ENCODE peak calls at places on chromosomes 2 and 18, in nine cellular contexts. G, A, D, F, X, R, K, L and E are unnamed samples.

GRCh38 chr2:230757476-230757875 is 44.8 kb downstream of the CAB39 start:
- DNase-seq in G (no peak), A (no peak), D (no peak), F (no peak), X (no peak), R (no peak), K (no peak), L (no peak), E (no peak)

GRCh38 chr2:188293601-188294482 is 2.2 kb downstream of the GULP1 start:
- DNase-seq in G (peak), A (peak), D (peak), F (peak), X (peak), R (peak), K (no peak), L (peak), E (no peak)

GRCh38 chr2:208296610-208297009 is 30.6 kb downstream of the PIKFYVE start:
- DNase-seq in G (no peak), A (no peak), D (no peak), F (no peak), X (no peak), R (no peak), K (no peak), L (no peak), E (no peak)

GRCh38 chr2:37205689-37206341 is 9.5 kb downstream of the CEBPZOS start:
- DNase-seq in G (no peak), A (no peak), D (no peak), F (no peak), X (no peak), R (no peak), K (no peak), L (no peak), E (no peak)

GRCh38 chr2:191923652-191923997 is 76.7 kb upstream of the CAVIN2 start:
- DNase-seq in G (no peak), A (no peak), D (no peak), F (no peak), X (no peak), R (no peak), K (no peak), L (no peak), E (no peak)

GRCh38 chr2:241296767-241297166 is 18.7 kb downstream of the HDLBP start:
- DNase-seq in G (no peak), A (no peak), D (no peak), F (no peak), X (no peak), R (no peak), K (no peak), L (no peak), E (no peak)

GRCh38 chr2:40556739-40557138 is 104.8 kb upstream of the SLC8A1 start:
- DNase-seq in G (no peak), A (no peak), D (no peak), F (no peak), X (no peak), R (no peak), K (no peak), L (no peak), E (no peak)

GRCh38 chr2:37449686-37450392 is 105.4 kb downstream of the QPCT start:
- DNase-seq in G (no peak), A (no peak), D (no peak), F (no peak), X (no peak), R (no peak), K (no peak), L (no peak), E (no peak)

GRCh38 chr2:54038835-54039234 is 68.0 kb upstream of the PSME4 start:
- DNase-seq in G (peak), A (no peak), D (peak), F (no peak), X (no peak), R (no peak), K (no peak), L (no peak), E (no peak)

GRCh38 chr2:234996467-234997270 is 44.9 kb downstream of the SH3BP4 start:
- DNase-seq in G (peak), A (no peak), D (no peak), F (no peak), X (no peak), R (no peak), K (no peak), L (peak), E (no peak)
- TF ChIP-seq CTCF in G (no peak), A (no peak), D (no peak), F (no peak), X (peak), R (no peak), K (no peak), L (no peak), E (no peak)

DNA sequence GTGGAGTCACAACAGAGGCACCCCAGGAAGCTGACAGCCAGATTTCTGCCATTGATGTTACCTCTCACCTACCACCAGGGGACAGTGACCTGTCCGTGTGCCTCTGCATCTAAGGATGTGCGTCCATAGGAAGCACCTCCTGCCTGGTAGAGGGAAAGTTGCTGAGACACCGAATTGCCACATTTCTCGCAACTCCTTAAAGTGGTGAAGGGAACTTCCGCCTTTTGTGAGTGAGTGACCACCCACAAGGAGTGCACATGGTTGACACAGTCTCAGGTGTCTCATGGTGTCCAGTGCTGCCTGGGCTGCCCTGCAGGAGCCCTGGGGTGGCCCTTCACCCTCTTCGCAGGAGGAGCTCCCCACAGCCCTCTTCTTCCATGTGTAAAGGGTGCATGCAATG is 201.8 kb downstream of the GBX2 start:
- DNase-seq in G (no peak), A (no peak), D (no peak), F (no peak), X (no peak), R (no peak), K (peak), L (no peak), E (no peak)
- TF ChIP-seq CTCF in G (no peak), A (no peak), D (no peak), F (no peak), X (no peak), R (no peak), K (peak), L (no peak), E (no peak)

GRCh38 chr2:169980643-169981042 is 153.4 kb downstream of the UBR3 start:
- DNase-seq in G (no peak), A (no peak), D (no peak), F (no peak), X (no peak), R (no peak), K (peak), L (no peak), E (no peak)

GRCh38 chr2:169982929-169983328 is 155.7 kb downstream of the UBR3 start:
- DNase-seq in G (no peak), A (no peak), D (no peak), F (no peak), X (no peak), R (no peak), K (no peak), L (no peak), E (no peak)

GRCh38 chr2:169980001-169980400 is 152.7 kb downstream of the UBR3 start:
- DNase-seq in G (no peak), A (no peak), D (no peak), F (no peak), X (no peak), R (no peak), K (no peak), L (no peak), E (no peak)

GRCh38 chr2:169979025-169979424 is 151.8 kb downstream of the UBR3 start:
- DNase-seq in G (peak), A (no peak), D (no peak), F (no peak), X (no peak), R (no peak), K (no peak), L (no peak), E (no peak)

GRCh38 chr2:169983506-169983905 is 156.3 kb downstream of the UBR3 start:
- DNase-seq in G (no peak), A (no peak), D (no peak), F (no peak), X (no peak), R (no peak), K (no peak), L (no peak), E (no peak)
- TF ChIP-seq CTCF in G (no peak), A (no peak), D (no peak), F (no peak), X (no peak), R (no peak), K (no peak), L (no peak), E (no peak)

GRCh38 chr2:236309669-236310029 is 45.4 kb upstream of the ASB18 start:
- DNase-seq in G (peak), A (no peak), D (no peak), F (no peak), X (peak), R (no peak), K (peak), L (no peak), E (no peak)
- TF ChIP-seq CTCF in G (peak), A (no peak), D (peak), F (peak), X (peak), R (no peak), K (peak), L (peak), E (no peak)

GRCh38 chr2:23221236-23221635 is 163.7 kb upstream of the KLHL29 start:
- DNase-seq in G (peak), A (no peak), D (no peak), F (no peak), X (no peak), R (no peak), K (no peak), L (no peak), E (no peak)
- TF ChIP-seq CTCF in G (no peak), A (no peak), D (no peak), F (no peak), X (no peak), R (no peak), K (no peak), L (no peak), E (no peak)

DNA sequence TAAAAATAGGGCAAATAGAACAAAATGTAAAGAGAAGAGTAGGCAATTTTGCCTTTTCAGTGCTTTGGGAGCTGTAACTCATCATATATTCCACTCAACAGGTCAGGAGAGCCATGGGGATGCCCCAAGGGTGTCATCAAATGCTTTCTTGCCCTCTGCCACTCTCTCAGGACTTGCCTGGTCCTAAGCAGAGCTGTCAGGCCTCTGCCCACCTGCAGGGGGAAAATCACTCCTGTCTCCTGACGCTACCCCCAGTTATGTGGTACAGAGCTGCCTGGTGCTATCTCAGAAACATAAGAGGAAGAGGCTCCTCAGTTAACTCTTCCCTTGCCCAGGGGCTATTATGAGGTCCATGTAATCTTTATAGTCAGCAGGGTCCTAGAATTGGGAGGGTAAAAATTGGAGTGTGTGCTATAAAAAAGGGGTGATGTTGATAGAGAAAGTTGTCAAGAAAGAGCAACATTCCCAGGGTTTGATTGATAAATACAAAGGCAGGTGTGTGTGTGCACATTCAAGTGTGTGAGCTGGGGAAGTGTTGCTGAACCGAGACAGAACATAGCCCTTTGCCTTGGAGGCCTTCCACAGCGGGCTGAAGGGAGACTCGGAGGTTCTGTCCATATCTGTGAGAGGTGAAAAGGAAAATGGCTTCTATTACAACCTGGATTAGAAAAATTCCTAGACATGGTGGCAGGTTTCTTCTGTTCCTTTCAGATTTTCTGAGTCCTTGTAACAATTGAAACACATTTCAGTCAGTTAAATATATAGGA is 25.4 kb downstream of the PTPRM start:
- DNase-seq in G (no peak), A (no peak), D (no peak), F (no peak), X (peak), R (no peak), K (no peak), L (no peak), E (no peak)
- TF ChIP-seq CTCF in G (no peak), A (no peak), D (no peak), F (no peak), X (no peak), R (no peak), K (no peak), L (peak), E (no peak)

GRCh38 chr2:59694176-59694575 is 859.3 kb downstream of the BCL11A start:
- DNase-seq in G (no peak), A (no peak), D (no peak), F (no peak), X (no peak), R (no peak), K (no peak), L (no peak), E (no peak)

GRCh38 chr2:59693176-59693959 is 860.1 kb downstream of the BCL11A start:
- DNase-seq in G (no peak), A (no peak), D (no peak), F (no peak), X (no peak), R (no peak), K (no peak), L (no peak), E (no peak)

GRCh38 chr2:59691518-59692190 is 861.8 kb downstream of the BCL11A start:
- DNase-seq in G (peak), A (no peak), D (no peak), F (no peak), X (no peak), R (no peak), K (no peak), L (no peak), E (no peak)

GRCh38 chr2:59690849-59691248 is 862.6 kb downstream of the BCL11A start:
- DNase-seq in G (no peak), A (no peak), D (no peak), F (no peak), X (no peak), R (no peak), K (no peak), L (no peak), E (no peak)
- TF ChIP-seq CTCF in G (no peak), A (no peak), D (no peak), F (no peak), X (no peak), R (no peak), K (no peak), L (no peak), E (no peak)

GRCh38 chr2:121049141-121049540 is 235.9 kb downstream of the TFCP2L1 start:
- DNase-seq in G (no peak), A (no peak), D (no peak), F (no peak), X (no peak), R (no peak), K (no peak), L (no peak), E (no peak)
- TF ChIP-seq CTCF in G (no peak), A (no peak), D (no peak), F (no peak), X (no peak), R (no peak), K (no peak), L (no peak), E (no peak)